ENCODE peak calls at places on chromosome 17, in four cellular contexts. One of them, this sample, is unnamed. For H3K4me1, the result is how much of the 10 kb centered on the place peaks cover.

GRCh38 chr17:79124513-79125209 is 50.0 kb downstream of the ENGASE start:
- DNase-seq in neural progenitor cell: no peak
- DNase-seq in OCI-LY7: no peak
- DNase-seq in tibial nerve: no peak
- DNase-seq in this sample: no peak

GRCh38 chr17:41026668-41027471 is at the start of gene KRTAP1-5:
- DNase-seq in neural progenitor cell: no peak
- DNase-seq in OCI-LY7: no peak
- DNase-seq in tibial nerve: no peak
- DNase-seq in this sample: no peak

GRCh38 chr17:4599505-4600281 is 15.4 kb downstream of the SMTNL2 start:
- DNase-seq in neural progenitor cell: peak
- DNase-seq in OCI-LY7: no peak
- DNase-seq in tibial nerve: no peak
- DNase-seq in this sample: no peak

GRCh38 chr17:31499771-31500554 is 108.5 kb downstream of the RAB11FIP4 start:
- DNase-seq in neural progenitor cell: peak
- DNase-seq in OCI-LY7: no peak
- DNase-seq in tibial nerve: no peak
- DNase-seq in this sample: peak

GRCh38 chr17:33163827-33164555 is 129.1 kb downstream of the ASIC2 start:
- DNase-seq in neural progenitor cell: no peak
- DNase-seq in OCI-LY7: no peak
- DNase-seq in tibial nerve: no peak
- DNase-seq in this sample: no peak

GRCh38 chr17:32302037-32302436 is 36.4 kb downstream of the RHBDL3 start:
- DNase-seq in neural progenitor cell: no peak
- DNase-seq in OCI-LY7: no peak
- DNase-seq in tibial nerve: no peak
- DNase-seq in this sample: no peak

GRCh38 chr17:33033176-33033575 is 41.5 kb downstream of the SPACA3 start:
- DNase-seq in neural progenitor cell: no peak
- DNase-seq in OCI-LY7: no peak
- DNase-seq in tibial nerve: no peak
- DNase-seq in this sample: no peak

GRCh38 chr17:78322327-78322857 is 37.5 kb downstream of the SOCS3 start:
- DNase-seq in neural progenitor cell: no peak
- DNase-seq in OCI-LY7: no peak
- DNase-seq in tibial nerve: no peak
- DNase-seq in this sample: no peak

GRCh38 chr17:76943781-76944213 is 75.6 kb downstream of the MGAT5B start:
- DNase-seq in neural progenitor cell: no peak
- DNase-seq in OCI-LY7: no peak
- DNase-seq in tibial nerve: no peak
- DNase-seq in this sample: no peak

GRCh38 chr17:68200689-68201424 is 47.0 kb upstream of the AMZ2 start:
- DNase-seq in neural progenitor cell: peak
- DNase-seq in OCI-LY7: peak
- DNase-seq in tibial nerve: peak
- DNase-seq in this sample: peak

GRCh38 chr17:61551255-61551742 is 39.7 kb downstream of the NACA2 start:
- DNase-seq in neural progenitor cell: peak
- DNase-seq in OCI-LY7: peak
- DNase-seq in tibial nerve: no peak
- DNase-seq in this sample: no peak

GRCh38 chr17:62750502-62751349 is 57.4 kb downstream of the MARCHF10 start:
- DNase-seq in neural progenitor cell: peak
- DNase-seq in OCI-LY7: no peak
- DNase-seq in tibial nerve: no peak
- DNase-seq in this sample: no peak

GRCh38 chr17:34584805-34585416 is 5.5 kb downstream of the TMEM132E start:
- DNase-seq in neural progenitor cell: peak
- DNase-seq in OCI-LY7: peak
- DNase-seq in tibial nerve: no peak
- DNase-seq in this sample: no peak

GRCh38 chr17:285751-286422 is 66.7 kb downstream of the RPH3AL start:
- DNase-seq in neural progenitor cell: no peak
- DNase-seq in OCI-LY7: no peak
- DNase-seq in tibial nerve: no peak
- DNase-seq in this sample: peak

GRCh38 chr17:78351449-78352006 is 8.3 kb downstream of the SOCS3 start:
- DNase-seq in neural progenitor cell: peak
- DNase-seq in OCI-LY7: no peak
- DNase-seq in tibial nerve: peak
- DNase-seq in this sample: peak

GRCh38 chr17:78324391-78325075 is 35.3 kb downstream of the SOCS3 start:
- DNase-seq in neural progenitor cell: peak
- DNase-seq in OCI-LY7: no peak
- DNase-seq in tibial nerve: peak
- DNase-seq in this sample: peak

GRCh38 chr17:62854026-62854425 is 45.9 kb upstream of the MARCHF10 start:
- DNase-seq in neural progenitor cell: no peak
- DNase-seq in OCI-LY7: no peak
- DNase-seq in tibial nerve: no peak
- DNase-seq in this sample: no peak

GRCh38 chr17:32285770-32286517 is 20.3 kb downstream of the RHBDL3 start:
- DNase-seq in neural progenitor cell: no peak
- DNase-seq in OCI-LY7: no peak
- DNase-seq in tibial nerve: no peak
- DNase-seq in this sample: no peak

GRCh38 chr17:12729086-12729485 is 60.2 kb upstream of the ARHGAP44 start:
- DNase-seq in neural progenitor cell: no peak
- DNase-seq in OCI-LY7: no peak
- DNase-seq in tibial nerve: no peak
- DNase-seq in this sample: no peak

GRCh38 chr17:58753026-58753425 is 2.6 kb upstream of the PPM1E start:
- DNase-seq in neural progenitor cell: no peak
- DNase-seq in OCI-LY7: no peak
- DNase-seq in tibial nerve: no peak
- DNase-seq in this sample: no peak

GRCh38 chr17:56680676-56681075 is 87.2 kb downstream of the NOG start:
- DNase-seq in neural progenitor cell: no peak
- DNase-seq in OCI-LY7: no peak
- DNase-seq in tibial nerve: no peak
- DNase-seq in this sample: no peak

GRCh38 chr17:56727876-56728617 is 105.7 kb downstream of the C17orf67 start:
- DNase-seq in neural progenitor cell: no peak
- DNase-seq in OCI-LY7: no peak
- DNase-seq in tibial nerve: no peak
- DNase-seq in this sample: no peak

DNA sequence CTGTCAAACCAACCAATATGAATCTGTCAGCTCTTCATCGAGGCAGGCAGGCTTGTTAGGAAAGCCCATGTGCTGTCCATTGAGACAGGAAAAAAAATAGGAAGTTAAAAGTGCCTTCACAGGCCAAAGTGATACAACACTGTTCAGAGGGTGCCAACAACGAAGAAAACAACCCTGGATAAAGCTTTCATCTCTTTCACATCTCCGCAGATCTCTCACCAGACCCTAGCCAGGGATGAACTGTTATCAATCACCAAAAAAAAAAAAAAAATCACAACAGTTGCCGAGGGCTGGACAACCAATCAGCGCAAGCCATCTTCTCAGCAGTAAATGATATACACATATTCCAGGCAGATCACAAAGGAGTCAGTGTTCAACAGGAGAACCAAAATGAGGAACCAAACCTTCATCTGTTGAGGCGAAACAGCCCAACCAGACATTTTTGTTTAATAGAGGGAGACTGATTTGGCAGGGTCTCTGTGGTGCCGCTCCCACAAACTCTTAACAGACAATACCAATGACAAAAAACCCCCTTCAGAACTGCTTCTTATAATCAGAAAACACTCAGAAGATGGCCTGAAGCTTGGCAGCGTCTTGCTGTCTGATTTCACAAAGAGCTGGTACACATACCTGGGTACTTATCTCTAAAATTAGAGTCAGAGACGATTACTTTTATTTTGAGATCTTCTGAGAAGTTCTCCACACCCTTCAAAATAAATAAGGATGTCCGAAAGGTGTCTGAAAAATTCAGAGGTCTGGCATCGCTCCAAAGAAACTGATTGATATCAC is 1.9 kb downstream of the MAP3K14 start:
- DNase-seq in neural progenitor cell: no peak
- DNase-seq in OCI-LY7: peak
- DNase-seq in tibial nerve: no peak
- DNase-seq in this sample: no peak
- H3K4me1 ChIP-seq in neural progenitor cell: under half
- H3K4me1 ChIP-seq in OCI-LY7: half or more
- H3K4me1 ChIP-seq in tibial nerve: half or more
- H3K4me1 ChIP-seq in this sample: half or more

GRCh38 chr17:3534881-3535252 is 22.7 kb downstream of the TRPV3 start:
- DNase-seq in neural progenitor cell: peak
- DNase-seq in OCI-LY7: no peak
- DNase-seq in tibial nerve: peak
- DNase-seq in this sample: peak

GRCh38 chr17:3536736-3537135 is 20.9 kb downstream of the TRPV3 start:
- DNase-seq in neural progenitor cell: no peak
- DNase-seq in OCI-LY7: no peak
- DNase-seq in tibial nerve: no peak
- DNase-seq in this sample: no peak

GRCh38 chr17:3532859-3533142 is 24.8 kb downstream of the TRPV3 start:
- DNase-seq in neural progenitor cell: no peak
- DNase-seq in OCI-LY7: no peak
- DNase-seq in tibial nerve: no peak
- DNase-seq in this sample: no peak

GRCh38 chr17:3533752-3534151 is 23.9 kb downstream of the TRPV3 start:
- DNase-seq in neural progenitor cell: no peak
- DNase-seq in OCI-LY7: no peak
- DNase-seq in tibial nerve: no peak
- DNase-seq in this sample: no peak

DNA sequence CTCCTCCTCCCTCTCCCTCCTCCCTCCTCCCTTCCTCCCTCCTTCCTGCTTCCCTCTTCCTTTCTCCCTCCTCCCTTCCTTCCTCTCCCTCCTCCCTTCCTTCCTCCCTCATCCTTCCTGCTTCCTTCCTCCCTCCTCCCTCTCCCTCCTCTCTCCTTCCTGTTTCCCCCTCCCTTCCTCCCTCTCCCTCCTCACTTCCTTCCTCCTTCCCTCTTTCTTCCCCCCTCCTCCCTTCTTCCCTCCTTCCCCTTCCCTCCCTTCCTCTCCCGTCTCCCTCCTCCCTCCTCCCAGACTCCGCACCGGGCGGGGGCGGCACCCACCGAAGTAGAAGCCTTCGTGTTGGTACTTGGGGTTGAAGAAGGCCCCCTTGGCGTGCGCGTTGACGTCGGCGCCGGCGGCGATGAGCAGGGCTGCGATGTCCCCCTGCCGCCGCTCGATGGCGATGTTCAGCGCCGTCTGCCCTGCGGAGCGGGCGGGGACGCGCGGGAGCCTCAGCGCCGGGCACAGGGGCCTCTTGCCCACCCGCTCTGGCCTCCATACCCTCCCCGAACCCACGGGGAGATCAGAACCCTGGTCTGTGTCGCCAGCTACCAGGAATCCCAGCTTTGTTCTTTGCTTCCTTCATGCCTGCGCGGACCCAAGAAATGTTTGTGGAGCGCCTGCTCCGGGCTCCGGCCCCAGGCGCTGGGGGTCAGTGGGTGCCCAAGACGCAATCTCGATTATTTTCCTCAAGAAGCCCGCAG is 22.2 kb downstream of the TRPV3 start:
- DNase-seq in neural progenitor cell: peak
- DNase-seq in OCI-LY7: peak
- DNase-seq in tibial nerve: peak
- DNase-seq in this sample: peak
- H3K4me3 ChIP-seq in neural progenitor cell: peak
- H3K4me3 ChIP-seq in OCI-LY7: no peak
- H3K4me3 ChIP-seq in tibial nerve: peak
- H3K4me3 ChIP-seq in this sample: peak

DNA sequence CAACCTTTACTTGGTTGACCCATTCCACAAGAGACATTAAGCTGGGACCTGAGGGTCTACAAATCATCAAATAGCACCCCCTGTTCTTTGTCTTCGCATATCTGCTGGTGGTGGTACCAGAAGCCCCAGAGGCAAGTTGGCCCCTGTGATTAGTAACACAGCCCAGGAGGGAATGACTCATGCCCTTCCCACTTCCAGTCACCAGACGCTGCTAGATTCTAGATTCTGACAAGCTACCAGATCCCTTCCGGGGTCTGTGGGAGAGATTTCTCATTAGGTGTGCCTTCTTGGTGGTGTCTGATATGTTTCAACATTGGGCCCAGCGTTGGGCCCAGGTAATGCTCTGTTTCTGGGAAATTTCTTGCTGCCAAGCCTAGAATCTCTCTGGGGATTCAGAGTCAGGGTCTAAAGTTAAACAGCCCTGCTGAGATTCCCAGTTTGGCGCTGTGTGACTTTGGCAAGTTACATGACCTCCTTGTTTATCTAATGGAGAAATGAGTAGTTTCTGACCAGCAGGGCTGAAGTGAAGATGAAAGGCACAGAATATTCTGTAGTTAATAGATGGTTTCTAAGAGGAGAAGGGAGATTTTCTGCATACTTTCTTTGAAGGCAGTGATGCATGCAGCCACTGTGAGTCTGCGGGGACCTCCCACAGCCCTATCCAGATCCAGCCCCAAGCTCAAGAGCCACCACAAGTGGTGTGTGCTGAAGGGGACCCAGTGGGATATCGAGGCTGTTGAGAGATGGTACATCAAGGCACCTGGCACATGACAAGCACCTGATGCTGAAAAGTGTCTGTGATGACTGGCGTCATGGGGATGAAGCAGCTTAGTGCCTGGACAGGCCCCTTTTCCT is 3.9 kb downstream of the TRPV2 start:
- DNase-seq in neural progenitor cell: no peak
- DNase-seq in OCI-LY7: no peak
- DNase-seq in tibial nerve: no peak
- DNase-seq in this sample: no peak
- TF ChIP-seq CTCF in neural progenitor cell: no peak
- TF ChIP-seq CTCF in OCI-LY7: no peak
- TF ChIP-seq CTCF in tibial nerve: no peak
- TF ChIP-seq CTCF in this sample: no peak

GRCh38 chr17:38426441-38426840 is 1.8 kb upstream of the ARHGAP23 start:
- DNase-seq in neural progenitor cell: no peak
- DNase-seq in OCI-LY7: no peak
- DNase-seq in tibial nerve: no peak
- DNase-seq in this sample: no peak

GRCh38 chr17:38427160-38427949 is 909 bp upstream of the ARHGAP23 start:
- DNase-seq in neural progenitor cell: no peak
- DNase-seq in OCI-LY7: no peak
- DNase-seq in tibial nerve: no peak
- DNase-seq in this sample: no peak

GRCh38 chr17:38429476-38430100 is 1.3 kb downstream of the ARHGAP23 start:
- DNase-seq in neural progenitor cell: no peak
- DNase-seq in OCI-LY7: no peak
- DNase-seq in tibial nerve: no peak
- DNase-seq in this sample: no peak

GRCh38 chr17:38428643-38429371 is 543 bp downstream of the ARHGAP23 start:
- DNase-seq in neural progenitor cell: peak
- DNase-seq in OCI-LY7: peak
- DNase-seq in tibial nerve: no peak
- DNase-seq in this sample: peak

DNA sequence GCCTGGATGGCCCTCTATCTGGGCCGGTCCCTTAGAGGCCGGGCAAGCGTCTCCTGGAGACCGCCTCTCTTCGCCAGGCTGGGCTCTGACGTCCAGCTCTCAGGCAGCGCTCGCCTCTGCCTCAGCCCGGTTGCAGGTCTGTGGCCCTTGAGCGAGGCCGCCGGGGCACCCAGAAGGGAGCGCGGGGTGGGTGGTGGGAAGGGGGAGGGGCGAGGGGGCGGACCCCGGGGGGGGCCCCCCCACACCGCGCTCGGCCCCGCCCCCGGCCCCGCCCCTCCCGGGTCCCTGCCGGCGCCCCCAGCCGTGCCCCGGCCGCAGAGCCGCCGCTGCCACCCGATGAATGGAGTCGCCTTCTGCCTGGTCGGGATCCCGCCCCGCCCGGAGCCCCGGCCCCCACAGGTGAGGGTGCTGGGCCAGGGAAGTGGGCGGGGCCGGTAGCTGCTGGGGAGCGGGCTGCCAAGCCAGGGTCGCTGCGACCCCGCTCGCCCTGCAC is at the start of gene ARHGAP23:
- DNase-seq in neural progenitor cell: peak
- DNase-seq in OCI-LY7: peak
- DNase-seq in tibial nerve: no peak
- DNase-seq in this sample: peak
- H3K4me1 ChIP-seq in neural progenitor cell: under half
- H3K4me1 ChIP-seq in OCI-LY7: under half
- H3K4me1 ChIP-seq in tibial nerve: under half
- H3K4me1 ChIP-seq in this sample: under half